ENCODE peak calls at places on chromosomes 5 and 9, in five cellular contexts. One of them, this sample, is unnamed.

GRCh38 chr9:126126012-126126411 is 200.6 kb upstream of the MVB12B start:
- DNase-seq in body of pancreas: no peak
- DNase-seq in central memory CD4-positive, alpha-beta T cell: no peak
- DNase-seq in activated CD4-positive, CD25-positive, alpha-beta regulatory T cell: no peak
- DNase-seq in DMS 273 treated with DMSO at 0.1 percent for 48 hours: no peak
- DNase-seq in this sample: peak; percentile 20

GRCh38 chr5:142152383-142152730 is 43.8 kb downstream of the NDFIP1 start:
- DNase-seq in activated CD4-positive, CD25-positive, alpha-beta regulatory T cell: no peak
- DNase-seq in body of pancreas: no peak
- DNase-seq in central memory CD4-positive, alpha-beta T cell: no peak
- DNase-seq in DMS 273 treated with DMSO at 0.1 percent for 48 hours: no peak
- DNase-seq in this sample: no peak

GRCh38 chr9:29564564-29564963 is 1991.3 kb upstream of the C9orf72 start:
- DNase-seq in body of pancreas: no peak
- DNase-seq in activated CD4-positive, CD25-positive, alpha-beta regulatory T cell: no peak
- DNase-seq in DMS 273 treated with DMSO at 0.1 percent for 48 hours: no peak
- DNase-seq in central memory CD4-positive, alpha-beta T cell: no peak
- DNase-seq in this sample: no peak

GRCh38 chr9:114250235-114250568 is 72.7 kb upstream of the ORM1 start:
- DNase-seq in central memory CD4-positive, alpha-beta T cell: no peak
- DNase-seq in activated CD4-positive, CD25-positive, alpha-beta regulatory T cell: no peak
- DNase-seq in DMS 273 treated with DMSO at 0.1 percent for 48 hours: peak; percentile 73
- DNase-seq in body of pancreas: peak; percentile 91
- DNase-seq in this sample: peak; percentile 84

GRCh38 chr9:83633260-83633659 is 10.3 kb downstream of the IDNK start:
- DNase-seq in body of pancreas: no peak
- DNase-seq in central memory CD4-positive, alpha-beta T cell: no peak
- DNase-seq in activated CD4-positive, CD25-positive, alpha-beta regulatory T cell: no peak
- DNase-seq in DMS 273 treated with DMSO at 0.1 percent for 48 hours: no peak
- DNase-seq in this sample: no peak

GRCh38 chr9:97740848-97741821 is 44.0 kb upstream of the XPA start:
- DNase-seq in body of pancreas: peak; percentile 66
- DNase-seq in central memory CD4-positive, alpha-beta T cell: peak; percentile 6
- DNase-seq in DMS 273 treated with DMSO at 0.1 percent for 48 hours: no peak
- DNase-seq in activated CD4-positive, CD25-positive, alpha-beta regulatory T cell: no peak
- DNase-seq in this sample: peak; percentile 44

GRCh38 chr9:83662933-83663332 is 40.0 kb downstream of the IDNK start:
- DNase-seq in DMS 273 treated with DMSO at 0.1 percent for 48 hours: no peak
- DNase-seq in central memory CD4-positive, alpha-beta T cell: no peak
- DNase-seq in body of pancreas: no peak
- DNase-seq in activated CD4-positive, CD25-positive, alpha-beta regulatory T cell: no peak
- DNase-seq in this sample: no peak

GRCh38 chr5:157159209-157159751 is 6.8 kb downstream of the GARIN3 start:
- DNase-seq in DMS 273 treated with DMSO at 0.1 percent for 48 hours: no peak
- DNase-seq in activated CD4-positive, CD25-positive, alpha-beta regulatory T cell: no peak
- DNase-seq in central memory CD4-positive, alpha-beta T cell: peak; percentile 83
- DNase-seq in body of pancreas: no peak
- DNase-seq in this sample: no peak

GRCh38 chr9:13975628-13976250 is 338.2 kb downstream of the NFIB start:
- DNase-seq in central memory CD4-positive, alpha-beta T cell: no peak
- DNase-seq in DMS 273 treated with DMSO at 0.1 percent for 48 hours: no peak
- DNase-seq in activated CD4-positive, CD25-positive, alpha-beta regulatory T cell: no peak
- DNase-seq in body of pancreas: no peak
- DNase-seq in this sample: no peak

GRCh38 chr9:35406183-35406959 is 83.5 kb upstream of the RUSC2 start:
- DNase-seq in DMS 273 treated with DMSO at 0.1 percent for 48 hours: no peak
- DNase-seq in central memory CD4-positive, alpha-beta T cell: no peak
- DNase-seq in body of pancreas: peak; percentile 83
- DNase-seq in activated CD4-positive, CD25-positive, alpha-beta regulatory T cell: no peak
- DNase-seq in this sample: peak; percentile 41

GRCh38 chr5:140785905-140786686 is at the start of gene PCDHA1:
- DNase-seq in body of pancreas: no peak
- DNase-seq in DMS 273 treated with DMSO at 0.1 percent for 48 hours: no peak
- DNase-seq in central memory CD4-positive, alpha-beta T cell: no peak
- DNase-seq in activated CD4-positive, CD25-positive, alpha-beta regulatory T cell: no peak
- DNase-seq in this sample: no peak

GRCh38 chr9:1332161-1332560 is 282.0 kb downstream of the DMRT2 start:
- DNase-seq in body of pancreas: no peak
- DNase-seq in DMS 273 treated with DMSO at 0.1 percent for 48 hours: no peak
- DNase-seq in activated CD4-positive, CD25-positive, alpha-beta regulatory T cell: no peak
- DNase-seq in central memory CD4-positive, alpha-beta T cell: no peak
- DNase-seq in this sample: no peak

GRCh38 chr9:80285325-80285724 is 713.6 kb downstream of the TLE4 start:
- DNase-seq in DMS 273 treated with DMSO at 0.1 percent for 48 hours: no peak
- DNase-seq in activated CD4-positive, CD25-positive, alpha-beta regulatory T cell: no peak
- DNase-seq in central memory CD4-positive, alpha-beta T cell: no peak
- DNase-seq in body of pancreas: no peak
- DNase-seq in this sample: no peak

GRCh38 chr5:124574521-124575436 is 171.7 kb downstream of the ZNF608 start:
- DNase-seq in activated CD4-positive, CD25-positive, alpha-beta regulatory T cell: no peak
- DNase-seq in central memory CD4-positive, alpha-beta T cell: no peak
- DNase-seq in body of pancreas: no peak
- DNase-seq in DMS 273 treated with DMSO at 0.1 percent for 48 hours: no peak
- DNase-seq in this sample: no peak

GRCh38 chr9:6944093-6944551 is 186.3 kb downstream of the KDM4C start:
- DNase-seq in body of pancreas: no peak
- DNase-seq in DMS 273 treated with DMSO at 0.1 percent for 48 hours: no peak
- DNase-seq in central memory CD4-positive, alpha-beta T cell: no peak
- DNase-seq in activated CD4-positive, CD25-positive, alpha-beta regulatory T cell: no peak
- DNase-seq in this sample: no peak

GRCh38 chr5:98805070-98805469 is 31.6 kb downstream of the RGMB start:
- DNase-seq in DMS 273 treated with DMSO at 0.1 percent for 48 hours: no peak
- DNase-seq in central memory CD4-positive, alpha-beta T cell: no peak
- DNase-seq in body of pancreas: no peak
- DNase-seq in activated CD4-positive, CD25-positive, alpha-beta regulatory T cell: no peak
- DNase-seq in this sample: no peak

GRCh38 chr9:108411632-108412031 is 444.2 kb downstream of the ACTL7B start:
- DNase-seq in activated CD4-positive, CD25-positive, alpha-beta regulatory T cell: no peak
- DNase-seq in central memory CD4-positive, alpha-beta T cell: no peak
- DNase-seq in body of pancreas: no peak
- DNase-seq in DMS 273 treated with DMSO at 0.1 percent for 48 hours: no peak
- DNase-seq in this sample: no peak

GRCh38 chr9:113184509-113184908 is 33.7 kb downstream of the SLC31A2 start:
- DNase-seq in central memory CD4-positive, alpha-beta T cell: no peak
- DNase-seq in body of pancreas: no peak
- DNase-seq in activated CD4-positive, CD25-positive, alpha-beta regulatory T cell: no peak
- DNase-seq in DMS 273 treated with DMSO at 0.1 percent for 48 hours: no peak
- DNase-seq in this sample: no peak

GRCh38 chr5:119280380-119280779 is 75.4 kb upstream of the TNFAIP8 start:
- DNase-seq in body of pancreas: no peak
- DNase-seq in DMS 273 treated with DMSO at 0.1 percent for 48 hours: no peak
- DNase-seq in activated CD4-positive, CD25-positive, alpha-beta regulatory T cell: no peak
- DNase-seq in central memory CD4-positive, alpha-beta T cell: no peak
- DNase-seq in this sample: no peak

GRCh38 chr5:158727771-158728311 is 371.9 kb downstream of the EBF1 start:
- DNase-seq in body of pancreas: peak; percentile 20
- DNase-seq in central memory CD4-positive, alpha-beta T cell: no peak
- DNase-seq in activated CD4-positive, CD25-positive, alpha-beta regulatory T cell: no peak
- DNase-seq in DMS 273 treated with DMSO at 0.1 percent for 48 hours: no peak
- DNase-seq in this sample: peak; percentile 29

GRCh38 chr9:92414566-92414965 is 9.7 kb downstream of the OMD start:
- DNase-seq in activated CD4-positive, CD25-positive, alpha-beta regulatory T cell: no peak
- DNase-seq in central memory CD4-positive, alpha-beta T cell: no peak
- DNase-seq in DMS 273 treated with DMSO at 0.1 percent for 48 hours: no peak
- DNase-seq in body of pancreas: no peak
- DNase-seq in this sample: no peak

GRCh38 chr5:157266286-157267007 is 524 bp downstream of the CYFIP2 start:
- DNase-seq in activated CD4-positive, CD25-positive, alpha-beta regulatory T cell: no peak
- DNase-seq in body of pancreas: peak; percentile 56
- DNase-seq in DMS 273 treated with DMSO at 0.1 percent for 48 hours: no peak
- DNase-seq in central memory CD4-positive, alpha-beta T cell: peak; percentile 44
- DNase-seq in this sample: no peak

GRCh38 chr9:124695280-124695890 is 75.7 kb downstream of the NR6A1 start:
- DNase-seq in DMS 273 treated with DMSO at 0.1 percent for 48 hours: no peak
- DNase-seq in activated CD4-positive, CD25-positive, alpha-beta regulatory T cell: no peak
- DNase-seq in central memory CD4-positive, alpha-beta T cell: no peak
- DNase-seq in body of pancreas: no peak
- DNase-seq in this sample: no peak

GRCh38 chr9:128275198-128276007 is at the start of gene GOLGA2:
- DNase-seq in DMS 273 treated with DMSO at 0.1 percent for 48 hours: peak; percentile 54
- DNase-seq in activated CD4-positive, CD25-positive, alpha-beta regulatory T cell: no peak
- DNase-seq in body of pancreas: peak; percentile 34
- DNase-seq in central memory CD4-positive, alpha-beta T cell: no peak
- DNase-seq in this sample: peak; percentile 55

GRCh38 chr9:88740844-88741243 is 205.9 kb downstream of the NXNL2 start:
- DNase-seq in central memory CD4-positive, alpha-beta T cell: no peak
- DNase-seq in activated CD4-positive, CD25-positive, alpha-beta regulatory T cell: no peak
- DNase-seq in DMS 273 treated with DMSO at 0.1 percent for 48 hours: no peak
- DNase-seq in body of pancreas: no peak
- DNase-seq in this sample: no peak

GRCh38 chr5:172005708-172006377 is 595 bp downstream of the FBXW11 start:
- DNase-seq in activated CD4-positive, CD25-positive, alpha-beta regulatory T cell: peak; percentile 6
- DNase-seq in DMS 273 treated with DMSO at 0.1 percent for 48 hours: no peak
- DNase-seq in body of pancreas: peak; percentile 40
- DNase-seq in central memory CD4-positive, alpha-beta T cell: peak; percentile 10
- DNase-seq in this sample: peak; percentile 34

GRCh38 chr9:35172878-35173277 is 11.1 kb downstream of the UNC13B start:
- DNase-seq in body of pancreas: no peak
- DNase-seq in activated CD4-positive, CD25-positive, alpha-beta regulatory T cell: no peak
- DNase-seq in DMS 273 treated with DMSO at 0.1 percent for 48 hours: no peak
- DNase-seq in central memory CD4-positive, alpha-beta T cell: no peak
- DNase-seq in this sample: no peak

GRCh38 chr5:34891981-34892380 is 23.3 kb downstream of the RAD1 start:
- DNase-seq in DMS 273 treated with DMSO at 0.1 percent for 48 hours: no peak
- DNase-seq in central memory CD4-positive, alpha-beta T cell: no peak
- DNase-seq in body of pancreas: no peak
- DNase-seq in activated CD4-positive, CD25-positive, alpha-beta regulatory T cell: no peak
- DNase-seq in this sample: no peak

GRCh38 chr9:121529237-121529987 is 29.8 kb upstream of the GGTA1 start:
- DNase-seq in DMS 273 treated with DMSO at 0.1 percent for 48 hours: peak; percentile 21
- DNase-seq in central memory CD4-positive, alpha-beta T cell: no peak
- DNase-seq in body of pancreas: peak; percentile 84
- DNase-seq in activated CD4-positive, CD25-positive, alpha-beta regulatory T cell: no peak
- DNase-seq in this sample: peak; percentile 77

GRCh38 chr5:52531105-52531504 is 256.6 kb upstream of the ITGA1 start:
- DNase-seq in body of pancreas: no peak
- DNase-seq in DMS 273 treated with DMSO at 0.1 percent for 48 hours: no peak
- DNase-seq in central memory CD4-positive, alpha-beta T cell: no peak
- DNase-seq in activated CD4-positive, CD25-positive, alpha-beta regulatory T cell: no peak
- DNase-seq in this sample: no peak

GRCh38 chr9:2810424-2811075 is 33.3 kb downstream of the PUM3 start:
- DNase-seq in body of pancreas: no peak
- DNase-seq in activated CD4-positive, CD25-positive, alpha-beta regulatory T cell: no peak
- DNase-seq in DMS 273 treated with DMSO at 0.1 percent for 48 hours: no peak
- DNase-seq in central memory CD4-positive, alpha-beta T cell: no peak
- DNase-seq in this sample: no peak

GRCh38 chr9:12681620-12682019 is 11.6 kb upstream of the TYRP1 start:
- DNase-seq in DMS 273 treated with DMSO at 0.1 percent for 48 hours: no peak
- DNase-seq in central memory CD4-positive, alpha-beta T cell: no peak
- DNase-seq in activated CD4-positive, CD25-positive, alpha-beta regulatory T cell: no peak
- DNase-seq in body of pancreas: no peak
- DNase-seq in this sample: no peak

GRCh38 chr5:103027267-103027666 is 92.7 kb downstream of the GIN1 start:
- DNase-seq in body of pancreas: no peak
- DNase-seq in central memory CD4-positive, alpha-beta T cell: no peak
- DNase-seq in activated CD4-positive, CD25-positive, alpha-beta regulatory T cell: no peak
- DNase-seq in DMS 273 treated with DMSO at 0.1 percent for 48 hours: no peak
- DNase-seq in this sample: no peak

GRCh38 chr9:5800969-5801738 is 31.8 kb downstream of the ERMP1 start:
- DNase-seq in activated CD4-positive, CD25-positive, alpha-beta regulatory T cell: no peak
- DNase-seq in central memory CD4-positive, alpha-beta T cell: no peak
- DNase-seq in DMS 273 treated with DMSO at 0.1 percent for 48 hours: no peak
- DNase-seq in body of pancreas: no peak
- DNase-seq in this sample: no peak

GRCh38 chr5:177434437-177434836 is 8.0 kb downstream of the GRK6 start:
- DNase-seq in central memory CD4-positive, alpha-beta T cell: peak; percentile 57
- DNase-seq in DMS 273 treated with DMSO at 0.1 percent for 48 hours: no peak
- DNase-seq in activated CD4-positive, CD25-positive, alpha-beta regulatory T cell: peak; percentile 35
- DNase-seq in body of pancreas: no peak
- DNase-seq in this sample: no peak